ENCODE peak calls at places on chromosome 2, in five cellular contexts. P, Z, J, C and O are unnamed samples.

GRCh38 chr2:147364597-147364996 is 480.2 kb upstream of the ACVR2A start:
- DNase-seq in J (no peak), Z (no peak), C (no peak), P (no peak), O (no peak)

GRCh38 chr2:7795358-7796199 is 878.4 kb downstream of the RNF144A start:
- DNase-seq in J (no peak), C (no peak), P (no peak), Z (no peak), O (no peak)

GRCh38 chr2:43100883-43101662 is 125.3 kb downstream of the ZFP36L2 start:
- DNase-seq in C (no peak), J (no peak), P (peak), Z (no peak), O (peak)

GRCh38 chr2:173226899-173227692 is 127.6 kb upstream of the CDCA7 start:
- DNase-seq in Z (no peak), J (no peak), C (no peak), P (no peak), O (no peak)

GRCh38 chr2:9565436-9566153 is 10.0 kb upstream of the ADAM17 start:
- DNase-seq in C (no peak), J (no peak), P (no peak), Z (no peak), O (no peak)

GRCh38 chr2:80326214-80326613 is 21.7 kb upstream of the LRRTM1 start:
- DNase-seq in Z (no peak), C (no peak), P (no peak), J (no peak), O (no peak)

GRCh38 chr2:66700181-66700686 is 265.3 kb downstream of the MEIS1 start:
- DNase-seq in J (no peak), Z (no peak), P (no peak), C (no peak), O (peak)

GRCh38 chr2:179824961-179825360 is 36.5 kb downstream of the ZNF385B start:
- DNase-seq in P (no peak), C (no peak), J (no peak), Z (no peak), O (no peak)

GRCh38 chr2:136384541-136385303 is 266.8 kb upstream of the CXCR4 start:
- DNase-seq in P (no peak), Z (peak), C (peak), J (peak), O (peak)